ENCODE peak calls at places on chromosomes 11 and 22, in four cellular contexts. U is BJ, E is cardiac septum, O is RWPE1. S is an unnamed sample.

GRCh38 chr11:109914809-109915653 is 178.2 kb upstream of the ZC3H12C start:
- DNase-seq in O (peak), U (no peak), E (no peak), S (peak)

GRCh38 chr11:2154889-2155288 is 6.1 kb downstream of the INS start:
- DNase-seq in O (no peak), E (no peak), U (no peak), S (no peak)

GRCh38 chr11:11880179-11880578 is 38.4 kb downstream of the USP47 start:
- DNase-seq in U (no peak), O (no peak), E (no peak), S (no peak)

GRCh38 chr11:17020831-17021230 is 6.6 kb upstream of the PLEKHA7 start:
- DNase-seq in O (no peak), E (no peak), U (no peak), S (no peak)

GRCh38 chr22:42343551-42344081 is 73.2 kb upstream of the TCF20 start:
- DNase-seq in O (no peak), E (no peak), U (no peak), S (no peak)

GRCh38 chr11:75350743-75351540 is 519 bp downstream of the ARRB1 start:
- DNase-seq in E (no peak), O (no peak), U (no peak), S (no peak)

GRCh38 chr11:111049131-111049530 is 196.4 kb upstream of the POU2AF2 start:
- DNase-seq in U (no peak), O (no peak), E (no peak), S (no peak)

GRCh38 chr11:68331338-68331947 is 19.1 kb downstream of the LRP5 start:
- DNase-seq in U (no peak), O (no peak), E (no peak), S (no peak)

GRCh38 chr22:39560127-39560526 is 10.4 kb upstream of the CACNA1I start:
- DNase-seq in E (no peak), O (no peak), U (no peak), S (no peak)

GRCh38 chr22:38051261-38051660 is 5.9 kb upstream of the PICK1 start:
- DNase-seq in E (no peak), U (no peak), O (no peak), S (no peak)

GRCh38 chr11:11668781-11669180 is 47.0 kb upstream of the GALNT18 start:
- DNase-seq in O (no peak), E (no peak), U (no peak), S (no peak)

GRCh38 chr22:26887456-26887855 is 230.1 kb downstream of the MIAT start:
- DNase-seq in U (peak), O (peak), E (no peak), S (peak)

GRCh38 chr11:61059260-61059752 is 43.0 kb upstream of the CD5 start:
- DNase-seq in O (no peak), U (no peak), E (no peak), S (no peak)

GRCh38 chr11:95242990-95243590 is 12.1 kb upstream of the SESN3 start:
- DNase-seq in O (no peak), E (no peak), U (no peak), S (no peak)

GRCh38 chr11:13745165-13745564 is 76.7 kb downstream of the FAR1 start:
- DNase-seq in O (no peak), U (no peak), E (no peak), S (no peak)

GRCh38 chr22:23068832-23069385 is 1.4 kb upstream of the GNAZ start:
- DNase-seq in E (peak), U (no peak), O (no peak), S (no peak)

GRCh38 chr11:131823772-131824171 is 453.4 kb downstream of the NTM start:
- DNase-seq in U (no peak), E (no peak), O (no peak), S (no peak)

GRCh38 chr11:109994896-109995295 is 98.3 kb upstream of the ZC3H12C start:
- DNase-seq in U (no peak), E (no peak), O (no peak), S (no peak)

GRCh38 chr22:46071451-46072029 is 78.8 kb upstream of the PPARA start:
- DNase-seq in U (no peak), O (peak), E (peak), S (peak)

GRCh38 chr11:17014321-17014773 is at the start of gene PLEKHA7:
- DNase-seq in E (no peak), U (no peak), O (peak), S (no peak)